ENCODE peak calls at places on chromosomes 5 and 9, in ten cellular contexts. One of them, this sample, is unnamed.

GRCh38 chr9:120507936-120508510 is 71.9 kb downstream of the CDK5RAP2 start:
- DNase-seq in GDM1: no peak
- DNase-seq in GM13977: peak; percentile 9
- DNase-seq in lung microvascular endothelial cell: no peak
- DNase-seq in adipocyte: no peak
- DNase-seq in amniotic stem cell: no peak
- DNase-seq in aorta: no peak
- DNase-seq in effector CD4-positive, alpha-beta T cell: no peak
- DNase-seq in mucosa of descending colon: no peak
- DNase-seq in pancreas: no peak
- DNase-seq in this sample: no peak

GRCh38 chr5:33198816-33199215 is 241.9 kb upstream of the TARS1 start:
- DNase-seq in GDM1: no peak
- DNase-seq in GM13977: no peak
- DNase-seq in lung microvascular endothelial cell: no peak
- DNase-seq in adipocyte: no peak
- DNase-seq in amniotic stem cell: no peak
- DNase-seq in aorta: no peak
- DNase-seq in effector CD4-positive, alpha-beta T cell: no peak
- DNase-seq in mucosa of descending colon: no peak
- DNase-seq in pancreas: no peak
- DNase-seq in this sample: no peak

GRCh38 chr5:1396029-1396816 is 49.0 kb downstream of the SLC6A3 start:
- DNase-seq in GDM1: no peak
- DNase-seq in GM13977: no peak
- DNase-seq in lung microvascular endothelial cell: no peak
- DNase-seq in adipocyte: no peak
- DNase-seq in amniotic stem cell: no peak
- DNase-seq in aorta: no peak
- DNase-seq in effector CD4-positive, alpha-beta T cell: no peak
- DNase-seq in mucosa of descending colon: no peak
- DNase-seq in pancreas: no peak
- DNase-seq in this sample: no peak

GRCh38 chr5:4722886-4723285 is 417.2 kb upstream of the ADAMTS16 start:
- DNase-seq in GDM1: no peak
- DNase-seq in GM13977: no peak
- DNase-seq in lung microvascular endothelial cell: no peak
- DNase-seq in adipocyte: no peak
- DNase-seq in amniotic stem cell: no peak
- DNase-seq in aorta: no peak
- DNase-seq in effector CD4-positive, alpha-beta T cell: no peak
- DNase-seq in mucosa of descending colon: no peak
- DNase-seq in pancreas: no peak
- DNase-seq in this sample: no peak

GRCh38 chr9:135566552-135566951 is 5.0 kb downstream of the PAEP start:
- DNase-seq in GDM1: no peak
- DNase-seq in GM13977: no peak
- DNase-seq in lung microvascular endothelial cell: no peak
- DNase-seq in adipocyte: no peak
- DNase-seq in amniotic stem cell: no peak
- DNase-seq in aorta: no peak
- DNase-seq in effector CD4-positive, alpha-beta T cell: no peak
- DNase-seq in mucosa of descending colon: no peak
- DNase-seq in pancreas: no peak
- DNase-seq in this sample: peak; percentile 17

GRCh38 chr9:131043097-131043496 is 34.1 kb downstream of the LAMC3 start:
- DNase-seq in GDM1: peak; percentile 27
- DNase-seq in GM13977: peak; percentile 43
- DNase-seq in lung microvascular endothelial cell: no peak
- DNase-seq in adipocyte: no peak
- DNase-seq in amniotic stem cell: no peak
- DNase-seq in aorta: no peak
- DNase-seq in effector CD4-positive, alpha-beta T cell: no peak
- DNase-seq in mucosa of descending colon: no peak
- DNase-seq in pancreas: no peak
- DNase-seq in this sample: no peak

GRCh38 chr5:64872044-64872443 is 103.3 kb downstream of the CWC27 start:
- DNase-seq in GDM1: no peak
- DNase-seq in GM13977: no peak
- DNase-seq in lung microvascular endothelial cell: peak; percentile 26
- DNase-seq in adipocyte: no peak
- DNase-seq in amniotic stem cell: no peak
- DNase-seq in aorta: no peak
- DNase-seq in effector CD4-positive, alpha-beta T cell: no peak
- DNase-seq in mucosa of descending colon: no peak
- DNase-seq in pancreas: no peak
- DNase-seq in this sample: no peak

GRCh38 chr5:61308699-61309098 is 23.4 kb upstream of the ZSWIM6 start:
- DNase-seq in GDM1: no peak
- DNase-seq in GM13977: no peak
- DNase-seq in lung microvascular endothelial cell: no peak
- DNase-seq in adipocyte: no peak
- DNase-seq in amniotic stem cell: no peak
- DNase-seq in aorta: no peak
- DNase-seq in effector CD4-positive, alpha-beta T cell: no peak
- DNase-seq in mucosa of descending colon: no peak
- DNase-seq in pancreas: no peak
- DNase-seq in this sample: no peak

GRCh38 chr9:114779352-114779845 is 26.4 kb downstream of the TNFSF15 start:
- DNase-seq in GDM1: no peak
- DNase-seq in GM13977: no peak
- DNase-seq in lung microvascular endothelial cell: peak; percentile 85
- DNase-seq in adipocyte: peak; percentile 21
- DNase-seq in amniotic stem cell: no peak
- DNase-seq in aorta: peak; percentile 91
- DNase-seq in effector CD4-positive, alpha-beta T cell: no peak
- DNase-seq in mucosa of descending colon: peak; percentile 95
- DNase-seq in pancreas: peak; percentile 94
- DNase-seq in this sample: peak; percentile 68

GRCh38 chr9:78958887-78959286 is 612.9 kb upstream of the TLE4 start:
- DNase-seq in GDM1: no peak
- DNase-seq in GM13977: no peak
- DNase-seq in lung microvascular endothelial cell: no peak
- DNase-seq in adipocyte: no peak
- DNase-seq in amniotic stem cell: no peak
- DNase-seq in aorta: no peak
- DNase-seq in effector CD4-positive, alpha-beta T cell: no peak
- DNase-seq in mucosa of descending colon: no peak
- DNase-seq in pancreas: no peak
- DNase-seq in this sample: no peak

GRCh38 chr9:70389642-70390266 is 24.7 kb downstream of the KLF9 start:
- DNase-seq in GDM1: no peak
- DNase-seq in GM13977: no peak
- DNase-seq in lung microvascular endothelial cell: peak; percentile 59
- DNase-seq in adipocyte: peak; percentile 57
- DNase-seq in amniotic stem cell: no peak
- DNase-seq in aorta: no peak
- DNase-seq in effector CD4-positive, alpha-beta T cell: no peak
- DNase-seq in mucosa of descending colon: no peak
- DNase-seq in pancreas: no peak
- DNase-seq in this sample: no peak

GRCh38 chr5:146051678-146052077 is 53.7 kb downstream of the PLAC8L1 start:
- DNase-seq in GDM1: no peak
- DNase-seq in GM13977: no peak
- DNase-seq in lung microvascular endothelial cell: peak; percentile 12
- DNase-seq in adipocyte: peak; percentile 25
- DNase-seq in amniotic stem cell: no peak
- DNase-seq in aorta: no peak
- DNase-seq in effector CD4-positive, alpha-beta T cell: no peak
- DNase-seq in mucosa of descending colon: no peak
- DNase-seq in pancreas: no peak
- DNase-seq in this sample: no peak

GRCh38 chr9:121367651-121368510 is 2.2 kb downstream of the STOM start:
- DNase-seq in GDM1: no peak
- DNase-seq in GM13977: no peak
- DNase-seq in lung microvascular endothelial cell: no peak
- DNase-seq in adipocyte: peak; percentile 51
- DNase-seq in amniotic stem cell: no peak
- DNase-seq in aorta: no peak
- DNase-seq in effector CD4-positive, alpha-beta T cell: no peak
- DNase-seq in mucosa of descending colon: no peak
- DNase-seq in pancreas: no peak
- DNase-seq in this sample: no peak

GRCh38 chr5:136330353-136330913 is 34.9 kb downstream of the TRPC7 start:
- DNase-seq in GDM1: no peak
- DNase-seq in GM13977: no peak
- DNase-seq in lung microvascular endothelial cell: no peak
- DNase-seq in adipocyte: no peak
- DNase-seq in amniotic stem cell: no peak
- DNase-seq in aorta: no peak
- DNase-seq in effector CD4-positive, alpha-beta T cell: no peak
- DNase-seq in mucosa of descending colon: no peak
- DNase-seq in pancreas: no peak
- DNase-seq in this sample: no peak

GRCh38 chr5:138649316-138649720 is 74.1 kb upstream of the HSPA9 start:
- DNase-seq in GDM1: no peak
- DNase-seq in GM13977: no peak
- DNase-seq in lung microvascular endothelial cell: no peak
- DNase-seq in adipocyte: no peak
- DNase-seq in amniotic stem cell: no peak
- DNase-seq in aorta: no peak
- DNase-seq in effector CD4-positive, alpha-beta T cell: no peak
- DNase-seq in mucosa of descending colon: no peak
- DNase-seq in pancreas: no peak
- DNase-seq in this sample: no peak

GRCh38 chr5:85604786-85605185 is 1013.0 kb upstream of the COX7C start:
- DNase-seq in GDM1: no peak
- DNase-seq in GM13977: no peak
- DNase-seq in lung microvascular endothelial cell: no peak
- DNase-seq in adipocyte: no peak
- DNase-seq in amniotic stem cell: no peak
- DNase-seq in aorta: no peak
- DNase-seq in effector CD4-positive, alpha-beta T cell: no peak
- DNase-seq in mucosa of descending colon: no peak
- DNase-seq in pancreas: no peak
- DNase-seq in this sample: no peak

GRCh38 chr5:93349613-93350012 is 231.4 kb downstream of the NR2F1-AS1 start:
- DNase-seq in GDM1: no peak
- DNase-seq in GM13977: no peak
- DNase-seq in lung microvascular endothelial cell: peak; percentile 45
- DNase-seq in adipocyte: peak; percentile 50
- DNase-seq in amniotic stem cell: peak; percentile 21
- DNase-seq in aorta: no peak
- DNase-seq in effector CD4-positive, alpha-beta T cell: no peak
- DNase-seq in mucosa of descending colon: no peak
- DNase-seq in pancreas: no peak
- DNase-seq in this sample: no peak

GRCh38 chr5:10306114-10306513 is 1.6 kb downstream of the CMBL start:
- DNase-seq in GDM1: no peak
- DNase-seq in GM13977: no peak
- DNase-seq in lung microvascular endothelial cell: no peak
- DNase-seq in adipocyte: no peak
- DNase-seq in amniotic stem cell: no peak
- DNase-seq in aorta: no peak
- DNase-seq in effector CD4-positive, alpha-beta T cell: no peak
- DNase-seq in mucosa of descending colon: peak; percentile 56
- DNase-seq in pancreas: no peak
- DNase-seq in this sample: no peak

GRCh38 chr9:131706608-131706970 is 33.3 kb downstream of the RAPGEF1 start:
- DNase-seq in GDM1: no peak
- DNase-seq in GM13977: no peak
- DNase-seq in lung microvascular endothelial cell: no peak
- DNase-seq in adipocyte: no peak
- DNase-seq in amniotic stem cell: no peak
- DNase-seq in aorta: no peak
- DNase-seq in effector CD4-positive, alpha-beta T cell: no peak
- DNase-seq in mucosa of descending colon: peak; percentile 51
- DNase-seq in pancreas: no peak
- DNase-seq in this sample: no peak

GRCh38 chr9:108282872-108283271 is 572.9 kb downstream of the ACTL7B start:
- DNase-seq in GDM1: no peak
- DNase-seq in GM13977: no peak
- DNase-seq in lung microvascular endothelial cell: peak; percentile 19
- DNase-seq in adipocyte: peak; percentile 6
- DNase-seq in amniotic stem cell: no peak
- DNase-seq in aorta: no peak
- DNase-seq in effector CD4-positive, alpha-beta T cell: no peak
- DNase-seq in mucosa of descending colon: no peak
- DNase-seq in pancreas: no peak
- DNase-seq in this sample: no peak

GRCh38 chr5:74943905-74944304 is 77.7 kb upstream of the FAM169A start:
- DNase-seq in GDM1: no peak
- DNase-seq in GM13977: no peak
- DNase-seq in lung microvascular endothelial cell: no peak
- DNase-seq in adipocyte: no peak
- DNase-seq in amniotic stem cell: no peak
- DNase-seq in aorta: no peak
- DNase-seq in effector CD4-positive, alpha-beta T cell: no peak
- DNase-seq in mucosa of descending colon: no peak
- DNase-seq in pancreas: no peak
- DNase-seq in this sample: no peak

GRCh38 chr5:50665091-50665490 is 1.3 kb upstream of the PARP8 start:
- DNase-seq in GDM1: no peak
- DNase-seq in GM13977: no peak
- DNase-seq in lung microvascular endothelial cell: no peak
- DNase-seq in adipocyte: no peak
- DNase-seq in amniotic stem cell: no peak
- DNase-seq in aorta: no peak
- DNase-seq in effector CD4-positive, alpha-beta T cell: no peak
- DNase-seq in mucosa of descending colon: no peak
- DNase-seq in pancreas: no peak
- DNase-seq in this sample: no peak

GRCh38 chr5:9524941-9525340 is 20.9 kb downstream of the SEMA5A start:
- DNase-seq in GDM1: no peak
- DNase-seq in GM13977: no peak
- DNase-seq in lung microvascular endothelial cell: no peak
- DNase-seq in adipocyte: no peak
- DNase-seq in amniotic stem cell: no peak
- DNase-seq in aorta: no peak
- DNase-seq in effector CD4-positive, alpha-beta T cell: no peak
- DNase-seq in mucosa of descending colon: no peak
- DNase-seq in pancreas: no peak
- DNase-seq in this sample: no peak

GRCh38 chr5:168093200-168093930 is 198.1 kb upstream of the WWC1 start:
- DNase-seq in GDM1: no peak
- DNase-seq in GM13977: no peak
- DNase-seq in lung microvascular endothelial cell: no peak
- DNase-seq in adipocyte: peak; percentile 55
- DNase-seq in amniotic stem cell: no peak
- DNase-seq in aorta: no peak
- DNase-seq in effector CD4-positive, alpha-beta T cell: no peak
- DNase-seq in mucosa of descending colon: no peak
- DNase-seq in pancreas: no peak
- DNase-seq in this sample: no peak

GRCh38 chr9:126643945-126644527 is 30.3 kb downstream of the LMX1B start:
- DNase-seq in GDM1: no peak
- DNase-seq in GM13977: no peak
- DNase-seq in lung microvascular endothelial cell: no peak
- DNase-seq in adipocyte: no peak
- DNase-seq in amniotic stem cell: no peak
- DNase-seq in aorta: no peak
- DNase-seq in effector CD4-positive, alpha-beta T cell: no peak
- DNase-seq in mucosa of descending colon: no peak
- DNase-seq in pancreas: peak; percentile 45
- DNase-seq in this sample: no peak

This sample was measured in sciatic nerve.